ENCODE peak calls at places on chromosome 17, in four cellular contexts. E is MM.1S, I is HFF-Myc, H is choroid plexus epithelial cell. S is an unnamed sample.

GRCh38 chr17:16997514-16998429 is 25.9 kb upstream of the TNFRSF13B start:
- DNase-seq in E (no peak), I (no peak), H (no peak), S (no peak)

GRCh38 chr17:48722201-48722907 is at the start of gene PRAC1:
- DNase-seq in E (no peak), I (no peak), H (no peak), S (no peak)

GRCh38 chr17:38894276-38894675 is 24.4 kb downstream of the LASP1 start:
- DNase-seq in E (no peak), I (no peak), H (no peak), S (no peak)

GRCh38 chr17:38773258-38773657 is 20.7 kb downstream of the PSMB3 start:
- DNase-seq in E (no peak), I (no peak), H (no peak), S (no peak)

GRCh38 chr17:55990332-55991006 is 162.8 kb upstream of the ANKFN1 start:
- DNase-seq in E (no peak), I (no peak), H (no peak), S (no peak)

GRCh38 chr17:74568116-74568873 is 986 bp upstream of the CD300H start:
- DNase-seq in E (no peak), I (no peak), H (no peak), S (no peak)

GRCh38 chr17:58710948-58711552 is 18.6 kb downstream of the RAD51C start:
- DNase-seq in E (peak), I (peak), H (peak), S (no peak)

GRCh38 chr17:70168979-70169706 is at the start of gene KCNJ2:
- DNase-seq in E (peak), I (no peak), H (peak), S (peak)

GRCh38 chr17:58060596-58061191 is 22.5 kb upstream of the DYNLL2 start:
- DNase-seq in E (no peak), I (no peak), H (peak), S (no peak)

GRCh38 chr17:549197-550040 is 165.2 kb downstream of the VPS53 start:
- DNase-seq in E (no peak), I (peak), H (peak), S (no peak)

GRCh38 chr17:15886804-15887203 is 58.1 kb upstream of the ADORA2B start:
- DNase-seq in E (no peak), I (no peak), H (no peak), S (no peak)

GRCh38 chr17:61504697-61505096 is 52.5 kb downstream of the TBX4 start:
- DNase-seq in E (no peak), I (peak), H (peak), S (no peak)

GRCh38 chr17:62791235-62792121 is 16.6 kb downstream of the MARCHF10 start:
- DNase-seq in E (no peak), I (peak), H (peak), S (no peak)

GRCh38 chr17:13569740-13570137 is 32.0 kb downstream of the HS3ST3A1 start:
- DNase-seq in E (no peak), I (no peak), H (no peak), S (no peak)

GRCh38 chr17:80352991-80353665 is 61.8 kb upstream of the ENDOV start:
- DNase-seq in E (no peak), I (no peak), H (no peak), S (no peak)

GRCh38 chr17:56109811-56110210 is 43.5 kb upstream of the ANKFN1 start:
- DNase-seq in E (no peak), I (no peak), H (no peak), S (no peak)

DNA sequence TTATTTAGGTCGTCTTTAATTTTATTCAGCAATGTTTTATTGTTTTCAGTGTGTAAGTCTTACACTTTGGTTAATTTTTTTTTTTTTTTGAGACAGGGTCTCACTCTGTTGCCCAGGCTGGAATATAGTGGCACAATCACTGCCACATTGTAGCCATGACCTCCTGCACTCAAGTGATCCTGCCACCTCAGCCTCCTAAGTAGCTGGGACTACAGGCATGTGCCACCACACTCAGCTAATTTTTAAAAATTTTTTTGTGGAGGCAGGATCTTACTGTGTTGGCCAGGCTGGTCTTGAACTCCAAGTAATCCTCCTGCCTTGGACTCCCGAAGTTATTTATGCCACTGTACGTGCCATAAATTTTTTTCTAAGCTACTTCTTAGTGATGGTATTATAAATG is 14.5 kb downstream of the RPS6KB1 start:
- DNase-seq in E (no peak), I (no peak), H (no peak), S (no peak)
- TF ChIP-seq CTCF in E (no peak), I (no peak), H (no peak), S (no peak)

GRCh38 chr17:76496464-76496863 is 4.8 kb downstream of the RHBDF2 start:
- DNase-seq in E (no peak), I (no peak), H (no peak), S (peak)
- TF ChIP-seq CTCF in E (no peak), I (no peak), H (no peak), S (no peak)

DNA sequence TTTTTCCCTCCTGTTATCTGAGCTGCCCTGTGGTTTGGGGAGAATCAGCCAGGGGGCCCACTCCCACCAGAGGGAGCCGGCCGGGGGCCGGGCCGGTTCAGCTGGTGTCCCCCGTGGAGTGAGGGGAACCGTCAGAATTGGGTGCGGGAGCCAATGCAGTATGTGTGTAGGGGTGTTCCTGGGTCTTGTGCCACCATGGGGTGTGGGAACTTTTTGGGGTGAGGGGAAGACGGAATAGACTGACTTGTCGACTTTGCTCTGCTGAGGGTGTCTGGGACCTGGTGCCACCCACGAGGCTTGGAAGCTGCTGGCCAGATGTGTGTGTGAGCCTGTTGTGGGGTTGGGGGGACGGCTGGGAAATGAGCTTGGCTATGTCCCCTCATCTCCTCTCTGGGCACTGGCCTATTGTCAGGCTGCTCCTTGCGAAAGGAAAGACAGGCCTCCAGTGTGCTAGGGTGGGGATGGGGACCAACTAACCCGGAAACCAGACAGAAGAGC is 9.9 kb downstream of the RARA start:
- DNase-seq in E (no peak), I (no peak), H (no peak), S (peak)
- TF ChIP-seq CTCF in E (peak), I (peak), H (peak), S (no peak)

DNA sequence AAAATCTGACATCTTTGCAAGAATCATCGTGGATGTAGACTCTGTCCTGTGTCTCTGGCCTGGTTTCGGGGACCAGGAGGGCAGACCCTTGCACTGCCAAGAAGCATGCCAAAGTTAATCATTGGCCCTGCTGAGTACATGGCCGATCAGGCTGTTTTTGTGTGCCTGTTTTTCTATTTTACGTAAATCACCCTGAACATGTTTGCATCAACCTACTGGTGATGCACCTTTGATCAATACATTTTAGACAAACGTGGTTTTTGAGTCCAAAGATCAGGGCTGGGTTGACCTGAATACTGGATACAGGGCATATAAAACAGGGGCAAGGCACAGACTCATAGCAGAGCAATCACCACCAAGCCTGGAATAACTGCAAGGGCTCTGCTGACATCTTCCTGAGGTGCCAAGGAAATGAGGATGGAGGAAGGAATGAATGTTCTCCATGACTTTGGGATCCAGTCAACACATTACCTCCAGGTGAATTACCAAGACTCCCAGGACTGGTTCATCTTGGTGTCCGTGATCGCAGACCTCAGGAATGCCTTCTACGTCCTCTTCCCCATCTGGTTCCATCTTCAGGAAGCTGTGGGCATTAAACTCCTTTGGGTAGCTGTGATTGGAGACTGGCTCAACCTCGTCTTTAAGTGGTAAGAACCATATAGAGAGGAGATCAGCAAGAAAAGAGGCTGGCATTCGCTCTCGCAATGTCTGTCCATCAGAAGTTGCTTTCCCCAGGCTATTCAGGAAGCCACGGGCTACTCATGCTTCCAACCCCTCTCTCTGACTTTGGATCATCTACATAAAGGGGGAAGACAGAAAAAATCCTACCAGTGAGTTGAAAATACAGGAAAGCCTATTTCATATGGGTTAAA is at the start of gene G6PC1:
- DNase-seq in E (no peak), I (no peak), H (no peak), S (no peak)
- TF ChIP-seq CTCF in E (no peak), I (no peak), H (no peak), S (no peak)

DNA sequence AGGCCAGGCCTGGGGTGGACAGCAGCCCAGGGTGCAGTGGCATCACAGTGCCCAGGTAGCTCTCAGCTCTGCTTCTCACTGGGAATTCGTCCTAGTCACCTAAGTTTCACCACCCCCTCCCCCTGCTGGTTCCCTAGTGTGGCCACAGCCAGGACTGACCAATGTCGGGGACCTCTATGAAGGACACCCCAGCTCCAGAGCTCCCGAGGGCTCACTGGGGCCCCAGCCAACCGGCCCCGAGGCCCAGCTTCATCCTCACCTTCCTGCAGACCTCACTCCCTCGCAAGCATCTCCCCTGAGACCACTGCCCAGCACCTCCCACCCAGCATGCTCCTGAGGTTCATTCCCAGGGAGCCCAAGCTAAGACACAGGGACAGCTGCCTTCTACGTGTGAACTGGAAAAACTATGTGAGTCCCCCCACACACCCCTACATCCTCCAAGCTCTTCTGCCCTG is 4.9 kb downstream of the SPPL2C start:
- DNase-seq in E (no peak), I (no peak), H (no peak), S (no peak)
- TF ChIP-seq CTCF in E (no peak), I (no peak), H (no peak), S (no peak)

GRCh38 chr17:33038740-33039139 is 47.1 kb downstream of the SPACA3 start:
- DNase-seq in E (no peak), I (no peak), H (peak), S (no peak)
- TF ChIP-seq CTCF in E (peak), I (peak), H (peak), S (peak)

GRCh38 chr17:29844339-29845048 is 85.5 kb downstream of the SSH2 start:
- DNase-seq in E (no peak), I (no peak), H (peak), S (no peak)
- TF ChIP-seq CTCF in E (no peak), I (no peak), H (no peak), S (no peak)

GRCh38 chr17:8436169-8436932 is 667 bp downstream of the NDEL1 start:
- DNase-seq in E (peak), I (no peak), H (peak), S (peak)

GRCh38 chr17:8430966-8431365 is 4.7 kb upstream of the NDEL1 start:
- DNase-seq in E (no peak), I (no peak), H (no peak), S (no peak)

GRCh38 chr17:8438441-8438840 is 2.8 kb downstream of the NDEL1 start:
- DNase-seq in E (no peak), I (no peak), H (no peak), S (no peak)

GRCh38 chr17:8439681-8440080 is 4.0 kb downstream of the NDEL1 start:
- DNase-seq in E (no peak), I (no peak), H (no peak), S (no peak)

DNA sequence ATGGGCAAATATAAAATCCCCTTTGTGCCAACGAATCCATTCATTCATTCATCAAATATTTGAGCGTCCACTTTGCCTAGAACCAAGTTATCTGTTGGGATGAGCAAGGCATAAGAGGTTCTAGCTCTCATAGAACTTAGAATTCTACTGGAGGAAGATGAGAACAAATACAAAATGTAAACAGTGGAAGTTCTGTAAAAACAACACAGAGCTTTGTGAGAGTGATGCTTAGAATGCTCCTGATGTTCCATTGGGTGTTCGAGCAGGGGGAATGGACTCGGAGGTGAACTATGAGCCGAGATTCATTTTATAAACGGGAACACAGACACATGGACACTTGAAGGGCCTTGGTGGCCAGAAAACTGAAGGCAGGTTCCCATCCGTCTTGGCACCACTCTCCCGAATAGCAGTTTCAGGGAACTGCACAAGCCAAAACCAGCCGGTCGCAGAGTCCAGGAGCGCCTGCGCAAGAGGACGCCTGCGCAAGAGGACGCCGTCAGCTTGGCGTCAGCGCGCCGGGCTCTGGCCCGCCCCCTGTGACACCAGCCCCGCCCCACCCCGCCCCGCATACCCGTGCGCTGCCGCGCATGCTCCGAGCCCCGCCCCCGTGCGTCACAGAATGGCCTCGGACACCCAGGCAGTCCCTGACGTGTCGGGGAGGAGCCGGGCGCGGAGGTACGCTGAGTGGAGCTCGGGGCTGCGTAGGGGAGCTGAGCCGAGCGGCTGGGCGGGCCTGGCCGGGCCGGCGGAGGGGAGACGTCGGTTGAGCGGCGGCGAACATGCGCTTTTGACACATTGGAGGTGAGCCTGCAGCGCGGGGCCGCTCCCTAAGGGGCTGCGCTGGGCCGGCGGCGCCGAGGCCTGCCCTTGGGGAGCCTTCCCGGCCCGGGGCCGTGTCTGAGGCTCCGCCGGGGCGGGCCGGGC is at the start of gene NDEL1:
- DNase-seq in E (peak), I (peak), H (peak), S (peak)
- TF ChIP-seq CTCF in E (no peak), I (no peak), H (no peak), S (no peak)

GRCh38 chr17:65941500-65941899 is 250.4 kb downstream of the CEP112 start:
- DNase-seq in E (no peak), I (no peak), H (no peak), S (no peak)
- TF ChIP-seq CTCF in E (no peak), I (no peak), H (no peak), S (no peak)

S was measured in GM20000.